ENCODE peak calls at places on chromosomes 2 and 18, in six cellular contexts. One of them, this sample, is unnamed.

GRCh38 chr2:42386684-42387083 is 25.7 kb upstream of the COX7A2L start:
- DNase-seq in heart left ventricle: no peak
- DNase-seq in naive thymus-derived CD4-positive, alpha-beta T cell: no peak
- DNase-seq in uterus: no peak
- DNase-seq in ovary: no peak
- DNase-seq in Panc1: no peak
- DNase-seq in this sample: no peak

GRCh38 chr2:164840930-164841718 is 499 bp downstream of the COBLL1 start:
- DNase-seq in uterus: peak; percentile 54
- DNase-seq in Panc1: no peak
- DNase-seq in ovary: peak; percentile 80
- DNase-seq in heart left ventricle: peak; percentile 88
- DNase-seq in naive thymus-derived CD4-positive, alpha-beta T cell: no peak
- DNase-seq in this sample: peak; percentile 85

GRCh38 chr18:60982296-60982695 is 350.9 kb upstream of the CDH20 start:
- DNase-seq in naive thymus-derived CD4-positive, alpha-beta T cell: no peak
- DNase-seq in ovary: no peak
- DNase-seq in Panc1: no peak
- DNase-seq in uterus: no peak
- DNase-seq in heart left ventricle: no peak
- DNase-seq in this sample: no peak

GRCh38 chr2:182866461-182867369 is at the start of gene FRZB:
- DNase-seq in ovary: peak; percentile 80
- DNase-seq in naive thymus-derived CD4-positive, alpha-beta T cell: no peak
- DNase-seq in Panc1: no peak
- DNase-seq in uterus: peak; percentile 87
- DNase-seq in heart left ventricle: peak; percentile 79
- DNase-seq in this sample: peak; percentile 88

GRCh38 chr18:79617521-79618500 is 61.8 kb upstream of the CTDP1 start:
- DNase-seq in heart left ventricle: no peak
- DNase-seq in naive thymus-derived CD4-positive, alpha-beta T cell: no peak
- DNase-seq in uterus: no peak
- DNase-seq in ovary: peak; percentile 52
- DNase-seq in Panc1: no peak
- DNase-seq in this sample: peak; percentile 62

GRCh38 chr2:26043862-26044736 is 10.2 kb downstream of the RAB10 start:
- DNase-seq in uterus: no peak
- DNase-seq in ovary: no peak
- DNase-seq in Panc1: no peak
- DNase-seq in naive thymus-derived CD4-positive, alpha-beta T cell: no peak
- DNase-seq in heart left ventricle: no peak
- DNase-seq in this sample: no peak

GRCh38 chr2:151808258-151809072 is 19.8 kb downstream of the ARL5A start:
- DNase-seq in heart left ventricle: no peak
- DNase-seq in Panc1: no peak
- DNase-seq in ovary: no peak
- DNase-seq in naive thymus-derived CD4-positive, alpha-beta T cell: peak; percentile 41
- DNase-seq in uterus: no peak
- DNase-seq in this sample: no peak

GRCh38 chr2:130826419-130826818 is 10.3 kb upstream of the ARHGEF4 start:
- DNase-seq in uterus: no peak
- DNase-seq in heart left ventricle: no peak
- DNase-seq in Panc1: no peak
- DNase-seq in naive thymus-derived CD4-positive, alpha-beta T cell: no peak
- DNase-seq in ovary: no peak
- DNase-seq in this sample: no peak

GRCh38 chr2:40455661-40456060 is 3.8 kb upstream of the SLC8A1 start:
- DNase-seq in ovary: no peak
- DNase-seq in naive thymus-derived CD4-positive, alpha-beta T cell: no peak
- DNase-seq in Panc1: no peak
- DNase-seq in uterus: no peak
- DNase-seq in heart left ventricle: peak; percentile 61
- DNase-seq in this sample: no peak

GRCh38 chr2:16908671-16909070 is 243.0 kb upstream of the CYRIA start:
- DNase-seq in ovary: no peak
- DNase-seq in uterus: no peak
- DNase-seq in Panc1: no peak
- DNase-seq in naive thymus-derived CD4-positive, alpha-beta T cell: no peak
- DNase-seq in heart left ventricle: no peak
- DNase-seq in this sample: no peak

GRCh38 chr2:88657131-88657530 is 29.9 kb upstream of the EIF2AK3 start:
- DNase-seq in heart left ventricle: no peak
- DNase-seq in uterus: no peak
- DNase-seq in ovary: no peak
- DNase-seq in Panc1: no peak
- DNase-seq in naive thymus-derived CD4-positive, alpha-beta T cell: no peak
- DNase-seq in this sample: no peak

GRCh38 chr2:118049140-118050128 is 35.6 kb upstream of the CCDC93 start:
- DNase-seq in uterus: no peak
- DNase-seq in heart left ventricle: no peak
- DNase-seq in Panc1: no peak
- DNase-seq in naive thymus-derived CD4-positive, alpha-beta T cell: no peak
- DNase-seq in ovary: no peak
- DNase-seq in this sample: no peak

GRCh38 chr2:39243469-39244123 is at the start of gene CDKL4:
- DNase-seq in naive thymus-derived CD4-positive, alpha-beta T cell: peak; percentile 24
- DNase-seq in Panc1: no peak
- DNase-seq in uterus: no peak
- DNase-seq in heart left ventricle: peak; percentile 75
- DNase-seq in ovary: peak; percentile 27
- DNase-seq in this sample: no peak
- H3K4me3 ChIP-seq in naive thymus-derived CD4-positive, alpha-beta T cell: peak within 1 kb of the TSS; percentile 56
- H3K4me3 ChIP-seq in Panc1: peak within 1 kb of the TSS; percentile 33
- H3K4me3 ChIP-seq in uterus: no peak within 1 kb of the TSS
- H3K4me3 ChIP-seq in heart left ventricle: no peak within 1 kb of the TSS
- H3K4me3 ChIP-seq in ovary: no peak within 1 kb of the TSS
- H3K4me3 ChIP-seq in this sample: peak within 1 kb of the TSS; percentile 10

GRCh38 chr2:48445091-48445725 is 84.7 kb upstream of the STON1 start:
- DNase-seq in uterus: no peak
- DNase-seq in ovary: no peak
- DNase-seq in naive thymus-derived CD4-positive, alpha-beta T cell: no peak
- DNase-seq in Panc1: no peak
- DNase-seq in heart left ventricle: no peak
- DNase-seq in this sample: no peak
- H3K27ac ChIP-seq in uterus: no peak overlapping the region
- H3K27ac ChIP-seq in ovary: no peak overlapping the region
- H3K27ac ChIP-seq in naive thymus-derived CD4-positive, alpha-beta T cell: no peak overlapping the region
- H3K27ac ChIP-seq in Panc1: no peak overlapping the region
- H3K27ac ChIP-seq in heart left ventricle: no peak overlapping the region
- H3K27ac ChIP-seq in this sample: no peak overlapping the region

DNA sequence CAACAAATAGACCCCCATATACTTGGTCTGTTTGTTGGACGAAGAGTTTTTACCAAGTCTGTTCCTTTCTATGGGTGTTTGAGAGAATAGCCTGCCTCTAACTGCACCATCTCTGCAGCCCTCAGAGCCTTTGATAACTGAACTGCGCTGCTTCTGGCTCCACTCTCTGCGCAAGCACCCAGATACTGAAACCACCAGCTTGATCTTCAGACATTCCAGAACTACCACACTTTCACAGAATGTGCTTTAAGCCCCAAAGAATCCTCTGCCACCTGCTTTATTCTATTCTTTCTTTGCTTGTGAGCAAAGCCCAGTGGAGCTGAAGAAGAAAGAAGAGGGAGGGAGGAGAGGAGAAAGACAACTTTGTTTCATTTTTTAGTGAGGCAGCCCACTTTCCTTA is 380.7 kb downstream of the BCL11A start:
- DNase-seq in heart left ventricle: no peak
- DNase-seq in ovary: no peak
- DNase-seq in uterus: no peak
- DNase-seq in naive thymus-derived CD4-positive, alpha-beta T cell: no peak
- DNase-seq in Panc1: no peak
- DNase-seq in this sample: no peak
- H3K4me3 ChIP-seq in heart left ventricle: no peak overlapping the region
- H3K4me3 ChIP-seq in ovary: no peak overlapping the region
- H3K4me3 ChIP-seq in uterus: no peak overlapping the region
- H3K4me3 ChIP-seq in naive thymus-derived CD4-positive, alpha-beta T cell: no peak overlapping the region
- H3K4me3 ChIP-seq in Panc1: no peak overlapping the region
- H3K4me3 ChIP-seq in this sample: no peak overlapping the region

GRCh38 chr2:231627384-231628156 is 34.9 kb downstream of the TEX44 start:
- DNase-seq in Panc1: no peak
- DNase-seq in ovary: no peak
- DNase-seq in naive thymus-derived CD4-positive, alpha-beta T cell: no peak
- DNase-seq in uterus: no peak
- DNase-seq in heart left ventricle: no peak
- DNase-seq in this sample: no peak
- H3K27ac ChIP-seq in Panc1: peak overlapping the region; percentile 23
- H3K27ac ChIP-seq in ovary: peak overlapping the region; percentile 45
- H3K27ac ChIP-seq in naive thymus-derived CD4-positive, alpha-beta T cell: no peak overlapping the region
- H3K27ac ChIP-seq in uterus: peak overlapping the region; percentile 68
- H3K27ac ChIP-seq in heart left ventricle: peak overlapping the region; percentile 68
- H3K27ac ChIP-seq in this sample: no peak overlapping the region

DNA sequence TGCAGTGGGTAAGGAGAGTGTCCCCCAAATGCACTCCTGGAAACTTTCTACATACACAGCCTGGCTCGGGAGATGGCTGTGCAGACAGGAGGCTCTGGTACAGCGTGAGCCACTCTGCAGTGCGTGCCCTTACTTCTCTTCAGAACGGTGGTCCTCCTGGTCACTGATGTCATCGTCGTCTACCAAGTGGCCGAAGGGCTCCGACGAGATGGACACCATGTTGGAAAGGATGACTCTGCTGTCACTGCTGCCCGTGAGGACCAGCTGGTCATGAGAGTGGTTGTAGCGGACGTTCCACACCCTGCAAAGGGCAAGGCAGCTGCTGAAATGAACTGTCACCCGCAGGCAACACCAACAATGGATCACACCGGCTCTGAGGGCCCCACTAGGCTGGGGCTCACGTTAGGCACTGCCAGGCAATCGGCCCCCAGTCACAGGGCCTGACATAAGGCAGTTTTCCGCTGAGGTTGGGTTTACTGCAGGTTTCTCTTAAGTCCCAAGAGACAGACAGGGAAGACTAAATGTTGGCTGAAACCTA is 185.3 kb downstream of the EIPR1 start:
- DNase-seq in naive thymus-derived CD4-positive, alpha-beta T cell: no peak
- DNase-seq in Panc1: no peak
- DNase-seq in uterus: no peak
- DNase-seq in ovary: no peak
- DNase-seq in heart left ventricle: no peak
- DNase-seq in this sample: no peak
- H3K4me3 ChIP-seq in naive thymus-derived CD4-positive, alpha-beta T cell: no peak overlapping the region
- H3K4me3 ChIP-seq in Panc1: no peak overlapping the region
- H3K4me3 ChIP-seq in uterus: no peak overlapping the region
- H3K4me3 ChIP-seq in ovary: no peak overlapping the region
- H3K4me3 ChIP-seq in heart left ventricle: no peak overlapping the region
- H3K4me3 ChIP-seq in this sample: no peak overlapping the region

GRCh38 chr2:62203459-62203858 is 7.5 kb downstream of the B3GNT2 start:
- DNase-seq in uterus: no peak
- DNase-seq in naive thymus-derived CD4-positive, alpha-beta T cell: no peak
- DNase-seq in Panc1: no peak
- DNase-seq in ovary: no peak
- DNase-seq in heart left ventricle: no peak
- DNase-seq in this sample: no peak

GRCh38 chr2:62201307-62201706 is 5.4 kb downstream of the B3GNT2 start:
- DNase-seq in ovary: no peak
- DNase-seq in uterus: no peak
- DNase-seq in Panc1: no peak
- DNase-seq in heart left ventricle: no peak
- DNase-seq in naive thymus-derived CD4-positive, alpha-beta T cell: no peak
- DNase-seq in this sample: no peak

GRCh38 chr2:62202019-62202722 is 6.3 kb downstream of the B3GNT2 start:
- DNase-seq in Panc1: no peak
- DNase-seq in ovary: no peak
- DNase-seq in heart left ventricle: no peak
- DNase-seq in naive thymus-derived CD4-positive, alpha-beta T cell: no peak
- DNase-seq in uterus: no peak
- DNase-seq in this sample: no peak

GRCh38 chr2:62200868-62201267 is 5.0 kb downstream of the B3GNT2 start:
- DNase-seq in uterus: no peak
- DNase-seq in ovary: no peak
- DNase-seq in naive thymus-derived CD4-positive, alpha-beta T cell: no peak
- DNase-seq in Panc1: no peak
- DNase-seq in heart left ventricle: no peak
- DNase-seq in this sample: no peak

GRCh38 chr2:62202729-62203128 is 6.8 kb downstream of the B3GNT2 start:
- DNase-seq in uterus: no peak
- DNase-seq in heart left ventricle: no peak
- DNase-seq in ovary: no peak
- DNase-seq in Panc1: no peak
- DNase-seq in naive thymus-derived CD4-positive, alpha-beta T cell: no peak
- DNase-seq in this sample: no peak
- H3K27ac ChIP-seq in uterus: no peak overlapping the region
- H3K27ac ChIP-seq in heart left ventricle: no peak overlapping the region
- H3K27ac ChIP-seq in ovary: no peak overlapping the region
- H3K27ac ChIP-seq in Panc1: no peak overlapping the region
- H3K27ac ChIP-seq in naive thymus-derived CD4-positive, alpha-beta T cell: no peak overlapping the region
- H3K27ac ChIP-seq in this sample: no peak overlapping the region

This sample was measured in sigmoid colon.